ENCODE peak calls at places on chromosomes 4 and X, in seven cellular contexts. Y is activated naive CD8-positive, alpha-beta T cell treated with anti-CD3 and anti-CD28 coated beads, Interleukin-2, amount 50 U/mL, for 24 hours; S is RWPE2; E is kidney tubule cell; B is nephron progenitor cell; L is GM12891; D is brain microvascular endothelial cell. U is an unnamed sample.

GRCh38 chrX:129697204-129697829 is 41.5 kb upstream of the XPNPEP2 start:
- DNase-seq in E (no peak), Y (no peak), L (no peak), B (no peak), S (no peak), D (no peak), U (no peak)

GRCh38 chrX:139924696-139925094 is 8.2 kb downstream of the ATP11C start:
- DNase-seq in E (no peak), B (no peak), Y (no peak), D (no peak), S (no peak), L (no peak), U (no peak)

GRCh38 chr4:71860643-71861042 is 76.8 kb upstream of the GC start:
- DNase-seq in S (no peak), L (no peak), D (no peak), B (no peak), Y (no peak), E (no peak), U (no peak)

GRCh38 chrX:30513284-30513683 is 64.3 kb downstream of the TASL start:
- DNase-seq in E (peak; percentile 20), D (no peak), Y (no peak), B (no peak), L (no peak), S (no peak), U (no peak)

GRCh38 chr4:46993075-46994006 is at the start of gene GABRA4:
- DNase-seq in L (no peak), S (peak; percentile 42), E (no peak), D (no peak), Y (no peak), B (peak; percentile 55), U (peak; percentile 7)

GRCh38 chrX:152821145-152821765 is 9.3 kb downstream of the CETN2 start:
- DNase-seq in D (peak; percentile 15), L (no peak), E (peak; percentile 47), S (no peak), B (peak; percentile 55), Y (peak; percentile 8), U (peak; percentile 35)

GRCh38 chrX:18983711-18984380 is at the start of gene PHKA2:
- DNase-seq in L (no peak), Y (no peak), E (peak; percentile 53), S (no peak), D (peak; percentile 24), B (no peak), U (peak; percentile 44)

GRCh38 chr4:110626532-110627153 is 3.8 kb upstream of the PITX2 start:
- DNase-seq in D (no peak), Y (no peak), S (no peak), E (no peak), B (no peak), L (no peak), U (no peak)

GRCh38 chrX:135060697-135061096 is 8.8 kb upstream of the RTL8A start:
- DNase-seq in B (no peak), E (no peak), Y (no peak), S (no peak), D (no peak), L (no peak), U (no peak)

GRCh38 chr4:158875026-158875425 is 106.2 kb downstream of the FNIP2 start:
- DNase-seq in E (no peak), D (no peak), S (no peak), Y (no peak), B (no peak), L (no peak), U (no peak)

GRCh38 chr4:9988349-9988748 is 32.9 kb downstream of the SLC2A9 start:
- DNase-seq in E (no peak), S (no peak), Y (no peak), B (no peak), L (no peak), D (no peak), U (no peak)

GRCh38 chr4:109499513-109499912 is 60.5 kb upstream of the MCUB start:
- DNase-seq in E (no peak), Y (no peak), L (no peak), D (peak; percentile 2), B (no peak), S (no peak), U (no peak)